ENCODE peak calls at places on chromosome 11, in eight cellular contexts. P is endodermal cell, C is heart left ventricle, I is lower lobe of right lung, L is pancreas, Q is GM12865, X is fibroblast of mammary gland, O is choroid plexus epithelial cell. Y is an unnamed sample.

GRCh38 chr11:13055200-13055599 is 46.1 kb downstream of the RASSF10 start:
- DNase-seq in P (no peak), C (no peak), I (no peak), L (no peak), Q (peak), X (no peak), O (no peak), Y (no peak)

GRCh38 chr11:57781529-57781943 is 19.9 kb downstream of the CTNND1 start:
- DNase-seq in P (peak), C (peak), I (peak), L (peak), Q (no peak), X (peak), O (no peak), Y (no peak)

GRCh38 chr11:74417860-74418508 is 19.8 kb upstream of the PGM2L1 start:
- DNase-seq in P (no peak), C (no peak), I (no peak), L (no peak), Q (no peak), X (no peak), O (peak), Y (no peak)

GRCh38 chr11:35267504-35267903 is 128.5 kb downstream of the CD44 start:
- DNase-seq in P (no peak), C (no peak), I (no peak), L (no peak), Q (no peak), X (peak), O (peak), Y (no peak)

GRCh38 chr11:19359425-19360000 is 118.8 kb upstream of the E2F8 start:
- DNase-seq in P (no peak), C (no peak), I (no peak), L (no peak), Q (no peak), X (peak), O (peak), Y (no peak)

GRCh38 chr11:14905104-14906033 is 13.3 kb upstream of the CYP2R1 start:
- DNase-seq in P (peak), C (peak), I (peak), L (peak), Q (peak), X (peak), O (peak), Y (peak)

GRCh38 chr11:45180888-45181594 is 34.6 kb downstream of the PRDM11 start:
- DNase-seq in P (peak), C (peak), I (peak), L (peak), Q (peak), X (peak), O (peak), Y (peak)

GRCh38 chr11:75191330-75191717 is 40.4 kb downstream of the SLCO2B1 start:
- DNase-seq in P (no peak), C (no peak), I (no peak), L (no peak), Q (no peak), X (no peak), O (no peak), Y (no peak)

GRCh38 chr11:120511116-120511803 is at the start of gene GRIK4:
- DNase-seq in P (peak), C (peak), I (peak), L (peak), Q (peak), X (peak), O (peak), Y (peak)

GRCh38 chr11:118106789-118107335 is 20.1 kb upstream of the SMIM35 start:
- DNase-seq in P (no peak), C (no peak), I (no peak), L (no peak), Q (no peak), X (no peak), O (no peak), Y (no peak)

GRCh38 chr11:82865841-82866240 is 34.4 kb downstream of the PRCP start:
- DNase-seq in P (no peak), C (no peak), I (no peak), L (no peak), Q (no peak), X (peak), O (peak), Y (no peak)

GRCh38 chr11:125679397-125679796 is 1.2 kb downstream of the ACRV1 start:
- DNase-seq in P (no peak), C (no peak), I (no peak), L (no peak), Q (no peak), X (peak), O (peak), Y (no peak)
- TF ChIP-seq CTCF in P (peak), C (no peak), I (no peak), L (no peak), Q (no peak), X (peak), O (no peak), Y (peak)

GRCh38 chr11:65013130-65013691 is 749 bp upstream of the ARL2 start:
- DNase-seq in P (peak), C (peak), I (peak), L (peak), Q (peak), X (peak), O (peak), Y (peak)
- TF ChIP-seq CTCF in P (peak), C (peak), I (peak), L (peak), Q (peak), X (peak), O (peak), Y (peak)

DNA sequence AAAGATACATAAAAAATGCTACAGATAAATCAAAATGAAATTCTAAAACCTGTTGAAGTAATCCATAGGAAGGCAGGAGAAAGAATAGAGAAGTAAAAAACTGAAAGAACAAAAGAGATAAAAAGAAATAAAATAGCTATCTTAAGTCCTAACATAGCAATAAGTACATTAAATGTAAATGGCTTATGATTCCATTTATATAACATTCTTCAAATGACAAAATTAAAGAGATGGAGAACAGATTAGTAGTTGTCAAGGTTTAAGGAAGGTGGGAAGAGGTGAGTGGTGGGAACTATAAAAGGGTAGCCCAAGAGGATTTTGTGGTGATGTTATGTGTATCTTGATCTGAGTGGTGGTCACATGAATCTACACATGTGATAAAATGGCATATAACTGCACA is 254.8 kb downstream of the FAM76B start:
- DNase-seq in P (no peak), C (no peak), I (no peak), L (no peak), Q (no peak), X (no peak), O (no peak), Y (no peak)
- TF ChIP-seq CTCF in P (no peak), C (no peak), I (no peak), L (no peak), Q (no peak), X (no peak), O (no peak), Y (no peak)

DNA sequence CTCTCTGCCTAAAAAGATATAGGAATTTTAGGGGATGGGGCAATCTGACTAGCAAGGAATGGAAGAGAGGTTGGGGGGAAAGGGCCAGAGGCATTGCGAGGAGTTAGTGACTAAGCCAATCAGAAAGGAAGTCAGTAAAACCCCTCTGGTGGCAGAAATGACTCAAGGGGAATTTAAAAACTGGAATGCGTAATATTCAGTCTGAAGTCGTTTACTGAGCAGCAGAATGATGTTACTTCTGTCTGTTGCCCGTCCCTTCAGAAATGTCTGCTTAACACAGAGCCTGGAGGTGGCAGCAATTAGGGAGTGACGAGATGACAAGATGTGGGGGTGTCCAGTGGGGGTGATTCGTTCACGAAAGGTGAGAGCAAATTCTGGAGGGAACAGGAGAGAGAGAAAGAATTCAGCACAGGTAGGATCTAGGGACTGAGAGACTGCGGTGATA is 107.7 kb upstream of the CLMP start:
- DNase-seq in P (peak), C (no peak), I (no peak), L (no peak), Q (peak), X (peak), O (peak), Y (no peak)
- TF ChIP-seq CTCF in P (peak), C (no peak), I (no peak), L (no peak), Q (no peak), X (peak), O (peak), Y (no peak)

GRCh38 chr11:69000831-69001245 is 12.2 kb downstream of the MRGPRF start:
- DNase-seq in P (peak), C (no peak), I (peak), L (no peak), Q (no peak), X (peak), O (peak), Y (no peak)
- TF ChIP-seq CTCF in P (peak), C (peak), I (peak), L (no peak), Q (peak), X (peak), O (peak), Y (no peak)

GRCh38 chr11:111283945-111284481 is 14.3 kb upstream of the POU2AF3 start:
- DNase-seq in P (peak), C (peak), I (no peak), L (no peak), Q (no peak), X (peak), O (peak), Y (no peak)
- TF ChIP-seq CTCF in P (no peak), C (no peak), I (no peak), L (no peak), Q (no peak), X (no peak), O (no peak), Y (no peak)